ENCODE peak calls at places on chromosomes 4 and X, in six cellular contexts. B, L, H, O, K and G are unnamed samples.

GRCh38 chr4:104163820-104164219 is 330.9 kb downstream of the CXXC4 start:
- DNase-seq in L (no peak), H (no peak), K (no peak), O (no peak), B (no peak), G (no peak)

GRCh38 chr4:182938213-182938645 is 21.0 kb upstream of the DCTD start:
- DNase-seq in L (peak; percentile 68), B (peak; percentile 70), H (peak; percentile 72), K (peak; percentile 79), O (peak; percentile 73), G (peak; percentile 81)

GRCh38 chr4:164866817-164867490 is 10.0 kb upstream of the APELA start:
- DNase-seq in K (no peak), O (peak; percentile 75), H (no peak), L (no peak), B (no peak), G (no peak)

GRCh38 chrX:47483310-47484268 is 567 bp upstream of the ZNF41 start:
- DNase-seq in L (peak; percentile 86), K (no peak), H (peak; percentile 21), B (peak; percentile 54), O (peak; percentile 52), G (no peak)

GRCh38 chrX:2707334-2707760 is 16.3 kb downstream of the CD99 start:
- DNase-seq in B (peak; percentile 67), H (peak; percentile 42), L (peak; percentile 60), K (peak; percentile 80), O (peak; percentile 89), G (peak; percentile 91)

GRCh38 chrX:153909024-153909979 is 4.8 kb downstream of the AVPR2 start:
- DNase-seq in B (no peak), O (no peak), H (peak; percentile 32), L (no peak), K (no peak), G (no peak)

GRCh38 chrX:77070108-77070918 is 376.9 kb upstream of the FGF16 start:
- DNase-seq in K (no peak), L (no peak), B (no peak), H (no peak), O (no peak), G (no peak)

GRCh38 chrX:48468247-48468671 is 1.8 kb downstream of the SLC38A5 start:
- DNase-seq in L (no peak), O (no peak), H (no peak), B (no peak), K (no peak), G (no peak)

GRCh38 chr4:63460075-63460474 is 949.2 kb downstream of the TECRL start:
- DNase-seq in K (no peak), O (no peak), B (no peak), L (no peak), H (no peak), G (no peak)

GRCh38 chrX:154987940-154988339 is 34.6 kb downstream of the F8 start:
- DNase-seq in L (no peak), K (no peak), H (no peak), O (no peak), B (no peak), G (no peak)

GRCh38 chr4:116913451-116913850 is 171.9 kb downstream of the TRAM1L1 start:
- DNase-seq in L (no peak), H (no peak), B (no peak), O (no peak), K (no peak), G (no peak)

GRCh38 chrX:146006637-146007036 is 189.0 kb downstream of the SLITRK2 start:
- DNase-seq in L (no peak), O (no peak), B (no peak), H (no peak), K (no peak), G (no peak)
- H3K9me3 ChIP-seq in L (no peaks in the 10 kb centered on the region), O (no peaks in the 10 kb centered on the region), B (peaks cover 9% of the 10 kb centered on the region), H (no peaks in the 10 kb centered on the region), K (no peaks in the 10 kb centered on the region), G (no peaks in the 10 kb centered on the region)

DNA sequence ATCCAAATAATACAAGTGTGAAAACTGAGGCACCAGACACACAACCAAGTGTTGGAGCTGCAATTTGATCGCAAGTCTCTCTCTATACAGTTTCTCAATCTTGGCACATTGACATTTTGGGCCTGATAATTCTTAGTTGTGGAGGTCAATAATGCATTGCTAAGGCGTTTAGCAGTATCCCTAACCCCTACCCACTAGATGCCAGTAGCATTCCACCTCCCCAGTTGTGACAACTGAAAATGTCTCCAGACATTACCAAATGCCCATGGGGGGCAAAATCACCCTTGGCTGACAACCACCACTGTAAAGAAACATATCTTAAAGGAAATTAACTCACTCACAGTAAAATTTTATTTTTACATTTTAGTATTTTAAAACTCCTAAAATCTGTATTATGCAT is 4.2 kb downstream of the NR3C2 start:
- DNase-seq in K (no peak), H (no peak), B (no peak), O (no peak), L (no peak), G (no peak)
- H3K9me3 ChIP-seq in K (no peaks in the 10 kb centered on the region), H (no peaks in the 10 kb centered on the region), B (no peaks in the 10 kb centered on the region), O (no peaks in the 10 kb centered on the region), L (no peaks in the 10 kb centered on the region), G (no peaks in the 10 kb centered on the region)

DNA sequence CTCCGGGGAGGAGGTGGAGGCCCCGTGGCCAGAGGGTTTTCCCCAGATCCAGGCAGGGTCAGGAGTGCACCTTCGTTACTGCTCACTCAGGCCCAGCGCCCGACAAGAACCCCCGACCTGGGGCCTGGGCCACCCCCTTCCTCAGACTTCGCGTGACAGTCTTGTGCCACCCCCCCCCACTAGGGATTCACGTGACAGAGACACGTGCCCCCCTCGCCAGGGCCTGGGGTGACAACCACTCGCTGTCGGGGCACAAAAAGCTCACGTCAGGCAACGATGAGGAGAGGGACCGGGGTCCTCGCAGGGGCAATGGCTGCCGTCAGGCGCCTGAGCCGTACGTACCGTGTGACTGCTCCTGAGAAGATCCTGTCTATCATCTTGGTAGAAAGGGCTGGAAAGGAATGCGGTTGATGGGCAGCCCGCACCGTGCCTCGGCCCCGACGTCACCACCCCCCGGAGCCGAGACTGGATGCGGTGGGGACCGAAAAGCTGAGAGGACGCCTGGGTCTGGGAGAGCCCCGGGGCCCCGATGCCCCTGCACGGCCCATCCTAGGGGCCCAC is 23.0 kb upstream of the GTPBP6 start:
- DNase-seq in L (no peak), H (peak; percentile 11), K (peak; percentile 55), O (no peak), B (no peak), G (peak; percentile 58)
- H3K9me3 ChIP-seq in L (no peaks in the 10 kb centered on the region), H (no peaks in the 10 kb centered on the region), K (no peaks in the 10 kb centered on the region), O (peaks cover 7% of the 10 kb centered on the region), B (no peaks in the 10 kb centered on the region), G (no peaks in the 10 kb centered on the region)

GRCh38 chrX:78643106-78643505 is 16.0 kb downstream of the RTL3 start:
- DNase-seq in O (no peak), L (no peak), K (no peak), H (no peak), B (peak; percentile 37), G (no peak)

GRCh38 chrX:78643874-78644273 is 15.3 kb downstream of the RTL3 start:
- DNase-seq in B (no peak), H (no peak), O (no peak), L (no peak), K (no peak), G (no peak)
- H3K9me3 ChIP-seq in B (no peaks in the 10 kb centered on the region), H (peaks cover 7% of the 10 kb centered on the region), O (no peaks in the 10 kb centered on the region), L (no peaks in the 10 kb centered on the region), K (peaks cover 3% of the 10 kb centered on the region), G (no peaks in the 10 kb centered on the region)

GRCh38 chr4:107888237-107888636 is 43.1 kb upstream of the CYP2U1 start:
- DNase-seq in H (no peak), O (no peak), B (no peak), K (no peak), L (no peak), G (no peak)
- H3K9me3 ChIP-seq in H (peaks cover 25% of the 10 kb centered on the region), O (peaks cover 2% of the 10 kb centered on the region), B (no peaks in the 10 kb centered on the region), K (peaks cover 9% of the 10 kb centered on the region), L (peaks cover 3% of the 10 kb centered on the region), G (no peaks in the 10 kb centered on the region)

DNA sequence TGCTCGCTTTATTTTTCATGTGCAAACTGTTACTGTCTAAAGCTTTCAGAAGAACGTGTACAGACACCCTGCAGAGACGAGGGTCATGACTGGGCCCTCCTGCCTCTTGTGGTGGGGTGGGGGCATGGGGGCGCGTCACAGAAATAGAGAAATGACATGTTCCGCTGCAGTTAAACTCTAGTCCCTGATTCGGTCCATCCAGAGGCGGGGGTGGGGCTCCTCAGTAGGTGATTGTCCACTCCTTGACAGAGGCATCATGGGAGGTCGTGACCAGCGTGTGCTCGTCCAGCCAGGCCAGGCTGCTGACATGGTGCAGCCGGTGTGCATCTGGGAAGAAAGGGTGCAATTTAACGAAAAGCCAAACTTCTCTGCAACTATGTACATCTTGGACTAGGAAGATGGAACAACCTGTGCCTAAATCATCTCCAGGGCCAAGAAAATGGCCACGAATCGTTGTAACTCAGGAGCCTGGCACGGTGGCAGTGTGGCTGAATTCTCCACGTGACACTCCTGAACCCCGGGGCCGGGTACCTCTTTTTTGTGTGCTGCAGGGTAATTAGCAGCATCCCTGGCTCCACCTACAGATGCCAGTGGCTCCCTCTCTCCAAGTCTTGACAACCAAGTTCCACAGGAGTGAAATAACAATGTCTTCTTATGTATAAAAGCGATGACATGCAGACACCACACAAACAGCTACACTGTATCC is 41.3 kb downstream of the WDR1 start:
- DNase-seq in L (no peak), B (no peak), K (peak; percentile 59), O (no peak), H (peak; percentile 13), G (no peak)
- H3K9me3 ChIP-seq in L (no peaks in the 10 kb centered on the region), B (no peaks in the 10 kb centered on the region), K (no peaks in the 10 kb centered on the region), O (no peaks in the 10 kb centered on the region), H (no peaks in the 10 kb centered on the region), G (no peaks in the 10 kb centered on the region)

DNA sequence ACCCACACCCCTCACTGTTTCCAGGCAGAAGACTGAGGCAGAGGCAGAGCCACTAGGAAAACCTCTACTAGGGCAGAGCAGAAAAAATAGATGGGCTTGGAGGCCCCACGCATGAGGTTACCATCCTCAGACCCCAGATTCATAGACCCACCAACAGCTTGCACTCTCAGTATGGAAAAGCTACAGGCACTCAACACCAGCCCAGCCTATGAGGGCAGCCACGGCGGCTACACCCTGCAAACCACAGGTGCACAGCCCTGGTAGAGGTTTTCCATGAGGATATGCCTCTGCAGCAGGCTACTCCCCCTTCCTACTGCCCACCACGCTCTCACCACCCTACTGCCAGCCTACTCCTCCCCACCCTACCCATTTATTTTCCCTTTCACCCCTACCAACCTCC is 235.1 kb downstream of the CWH43 start:
- DNase-seq in K (no peak), O (no peak), B (no peak), H (no peak), L (no peak), G (no peak)
- H3K9me3 ChIP-seq in K (no peaks in the 10 kb centered on the region), O (no peaks in the 10 kb centered on the region), B (peaks cover 4% of the 10 kb centered on the region), H (no peaks in the 10 kb centered on the region), L (peaks cover 3% of the 10 kb centered on the region), G (no peaks in the 10 kb centered on the region)

DNA sequence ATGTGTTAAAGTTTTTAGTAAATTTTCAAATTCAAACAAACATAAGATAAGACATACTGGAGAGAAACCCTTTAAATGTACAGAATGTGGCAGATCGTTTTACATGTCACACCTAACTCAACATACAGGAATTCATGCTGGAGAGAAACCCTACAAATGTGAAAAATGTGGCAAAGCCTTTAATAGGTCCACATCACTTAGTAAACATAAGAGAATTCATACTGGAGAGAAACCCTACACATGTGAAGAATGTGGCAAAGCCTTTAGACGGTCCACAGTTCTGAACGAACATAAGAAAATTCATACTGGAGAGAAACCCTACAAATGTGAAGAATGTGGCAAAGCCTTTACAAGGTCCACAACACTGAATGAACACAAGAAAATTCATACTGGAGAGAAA is 32.8 kb downstream of the ZNF595 start:
- DNase-seq in L (no peak), H (no peak), K (no peak), O (no peak), B (no peak), G (no peak)
- H3K9me3 ChIP-seq in L (peaks cover 18% of the 10 kb centered on the region), H (peaks cover 100% of the 10 kb centered on the region), K (peaks cover 99% of the 10 kb centered on the region), O (no peaks in the 10 kb centered on the region), B (peaks cover 34% of the 10 kb centered on the region), G (peaks cover 80% of the 10 kb centered on the region)